ENCODE peak calls at places on chromosomes 1 and 21, in seven cellular contexts. W is mesendoderm, Z is IMR-90, B is H1, M is mesenchymal stem cell, I is H9, N is trophoblast cell. C is an unnamed sample.

GRCh38 chr1:48073773-48074172 is 76.6 kb upstream of the TRABD2B start:
- DNase-seq in W (peak), Z (no peak), B (no peak), M (no peak), I (no peak), N (no peak), C (no peak)

GRCh38 chr1:222416001-222416791 is 131.7 kb downstream of the HHIPL2 start:
- DNase-seq in W (no peak), Z (peak), B (no peak), M (peak), I (no peak), N (no peak), C (no peak)

GRCh38 chr21:37837381-37837780 is 78.9 kb downstream of the KCNJ6 start:
- DNase-seq in W (no peak), Z (no peak), B (no peak), M (no peak), I (no peak), N (no peak), C (no peak)

GRCh38 chr1:205012416-205013140 is 30.4 kb upstream of the CNTN2 start:
- DNase-seq in W (peak), Z (no peak), B (no peak), M (no peak), I (no peak), N (no peak), C (no peak)

GRCh38 chr1:15195420-15196052 is 42.0 kb downstream of the TMEM51 start:
- DNase-seq in W (no peak), Z (no peak), B (no peak), M (no peak), I (no peak), N (peak), C (no peak)

GRCh38 chr21:41418393-41418792 is 7.6 kb upstream of the MX1 start:
- DNase-seq in W (no peak), Z (no peak), B (no peak), M (no peak), I (no peak), N (no peak), C (no peak)

GRCh38 chr1:112744019-112744578 is 29.0 kb upstream of the PPM1J start:
- DNase-seq in W (peak), Z (peak), B (no peak), M (peak), I (peak), N (peak), C (peak)

GRCh38 chr1:24151175-24151533 is 8.2 kb upstream of the IL22RA1 start:
- DNase-seq in W (peak), Z (no peak), B (peak), M (no peak), I (peak), N (no peak), C (peak)

GRCh38 chr1:1093610-1093943 is 19.5 kb upstream of the RNF223 start:
- DNase-seq in W (no peak), Z (no peak), B (no peak), M (no peak), I (no peak), N (no peak), C (no peak)

GRCh38 chr1:151292207-151293030 is 10.3 kb downstream of the ZNF687 start:
- DNase-seq in W (peak), Z (no peak), B (no peak), M (no peak), I (no peak), N (no peak), C (no peak)

GRCh38 chr1:21021311-21021710 is 155.4 kb downstream of the EIF4G3 start:
- DNase-seq in W (no peak), Z (no peak), B (no peak), M (no peak), I (no peak), N (peak), C (no peak)

GRCh38 chr1:21022279-21023040 is 154.2 kb downstream of the EIF4G3 start:
- DNase-seq in W (peak), Z (peak), B (no peak), M (peak), I (no peak), N (peak), C (no peak)

GRCh38 chr1:21024918-21025317 is 151.8 kb downstream of the EIF4G3 start:
- DNase-seq in W (no peak), Z (no peak), B (no peak), M (peak), I (no peak), N (peak), C (no peak)

GRCh38 chr1:21018673-21019072 is 158.0 kb downstream of the EIF4G3 start:
- DNase-seq in W (peak), Z (no peak), B (no peak), M (no peak), I (no peak), N (no peak), C (no peak)

DNA sequence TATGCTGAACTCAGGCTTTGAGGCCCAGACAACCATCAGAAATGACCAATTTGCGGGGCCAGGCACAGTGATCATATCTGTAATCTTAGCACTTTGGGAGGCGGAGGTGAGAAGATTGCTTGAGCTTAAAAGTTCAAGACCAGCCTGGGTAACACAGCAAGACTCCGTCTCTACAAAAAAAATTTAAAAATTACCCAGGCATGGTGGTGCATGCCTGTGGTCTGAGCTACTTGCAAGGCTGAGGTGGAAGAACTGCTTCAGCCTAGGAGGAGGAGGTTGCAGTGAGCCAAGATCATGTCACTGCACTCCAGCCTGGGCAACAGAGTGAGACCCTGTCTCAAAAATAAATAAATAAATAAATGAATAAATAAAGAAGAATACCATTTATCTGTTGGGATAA is 156.5 kb downstream of the EIF4G3 start:
- DNase-seq in W (peak), Z (peak), B (no peak), M (peak), I (no peak), N (peak), C (no peak)
- H3K23ac ChIP-seq in W (no peak), Z (peak), B (no peak), M (no peak), I (no peak), N (no peak), C (no peak)

GRCh38 chr1:228869312-228869824 is 134.1 kb downstream of the RHOU start:
- DNase-seq in W (no peak), Z (no peak), B (no peak), M (no peak), I (no peak), N (no peak), C (no peak)
- H3K23ac ChIP-seq in W (no peak), Z (no peak), B (no peak), M (no peak), I (no peak), N (no peak), C (no peak)

GRCh38 chr1:172607145-172607544 is 51.8 kb upstream of the FASLG start:
- DNase-seq in W (no peak), Z (no peak), B (no peak), M (no peak), I (no peak), N (peak), C (no peak)
- H3K23ac ChIP-seq in W (no peak), Z (no peak), B (no peak), M (no peak), I (no peak), N (no peak), C (no peak)

GRCh38 chr1:100979652-100980051 is 45.9 kb downstream of the DPH5 start:
- DNase-seq in W (no peak), Z (no peak), B (no peak), M (no peak), I (no peak), N (no peak), C (no peak)
- H3K23ac ChIP-seq in W (no peak), Z (no peak), B (no peak), M (no peak), I (no peak), N (no peak), C (no peak)

DNA sequence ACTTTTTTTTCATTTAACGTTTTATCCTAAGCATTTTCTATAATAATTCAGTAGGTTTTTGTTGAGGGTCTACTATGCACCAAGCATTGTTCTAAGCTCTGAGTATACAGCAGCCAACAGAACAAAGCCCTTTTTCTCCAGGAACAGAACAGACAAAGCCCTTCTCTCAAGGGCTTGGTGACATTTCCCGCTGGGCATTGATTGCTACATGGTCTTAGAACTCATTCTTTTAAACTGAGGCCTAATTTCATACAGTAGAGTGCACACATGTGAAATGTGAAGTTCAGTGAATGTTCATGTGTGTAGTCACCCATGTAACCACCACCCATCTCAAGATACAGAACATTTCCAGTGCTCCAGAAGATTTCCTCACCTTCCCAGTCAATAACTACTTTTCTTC is 15.2 kb upstream of the PDIK1L start:
- DNase-seq in W (no peak), Z (no peak), B (no peak), M (no peak), I (no peak), N (no peak), C (no peak)
- H3K23ac ChIP-seq in W (no peak), Z (no peak), B (no peak), M (no peak), I (no peak), N (no peak), C (no peak)

GRCh38 chr1:7225711-7226505 is 440.7 kb downstream of the CAMTA1 start:
- DNase-seq in W (no peak), Z (no peak), B (no peak), M (no peak), I (no peak), N (no peak), C (no peak)
- H3K23ac ChIP-seq in W (no peak), Z (no peak), B (no peak), M (no peak), I (no peak), N (no peak), C (no peak)

DNA sequence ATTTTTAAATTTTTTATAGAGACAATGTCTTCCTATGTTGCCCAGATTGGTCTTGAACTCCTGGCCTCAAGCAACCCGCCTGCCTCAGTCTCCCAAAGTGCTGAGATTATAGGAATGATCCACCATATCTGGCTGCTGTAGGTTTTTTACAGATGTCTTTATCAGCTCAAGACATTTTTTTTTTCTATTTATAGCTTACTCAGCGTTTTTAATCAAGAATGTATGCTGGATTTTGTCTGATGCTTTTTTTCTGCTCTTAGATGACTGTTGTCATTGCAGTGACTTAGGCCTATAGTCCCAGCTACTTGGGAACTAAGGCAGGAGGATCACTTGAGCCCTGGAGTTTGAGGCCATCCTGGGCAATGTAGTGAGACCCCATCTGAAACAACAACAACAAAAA is 72.5 kb downstream of the POFUT2 start:
- DNase-seq in W (no peak), Z (no peak), B (no peak), M (no peak), I (no peak), N (no peak), C (no peak)
- H3K23ac ChIP-seq in W (no peak), Z (no peak), B (no peak), M (no peak), I (no peak), N (no peak), C (no peak)

GRCh38 chr1:116558140-116558549 is 12.7 kb downstream of the CD58 start:
- DNase-seq in W (no peak), Z (no peak), B (no peak), M (no peak), I (no peak), N (peak), C (no peak)
- H3K23ac ChIP-seq in W (no peak), Z (no peak), B (no peak), M (no peak), I (no peak), N (no peak), C (no peak)

DNA sequence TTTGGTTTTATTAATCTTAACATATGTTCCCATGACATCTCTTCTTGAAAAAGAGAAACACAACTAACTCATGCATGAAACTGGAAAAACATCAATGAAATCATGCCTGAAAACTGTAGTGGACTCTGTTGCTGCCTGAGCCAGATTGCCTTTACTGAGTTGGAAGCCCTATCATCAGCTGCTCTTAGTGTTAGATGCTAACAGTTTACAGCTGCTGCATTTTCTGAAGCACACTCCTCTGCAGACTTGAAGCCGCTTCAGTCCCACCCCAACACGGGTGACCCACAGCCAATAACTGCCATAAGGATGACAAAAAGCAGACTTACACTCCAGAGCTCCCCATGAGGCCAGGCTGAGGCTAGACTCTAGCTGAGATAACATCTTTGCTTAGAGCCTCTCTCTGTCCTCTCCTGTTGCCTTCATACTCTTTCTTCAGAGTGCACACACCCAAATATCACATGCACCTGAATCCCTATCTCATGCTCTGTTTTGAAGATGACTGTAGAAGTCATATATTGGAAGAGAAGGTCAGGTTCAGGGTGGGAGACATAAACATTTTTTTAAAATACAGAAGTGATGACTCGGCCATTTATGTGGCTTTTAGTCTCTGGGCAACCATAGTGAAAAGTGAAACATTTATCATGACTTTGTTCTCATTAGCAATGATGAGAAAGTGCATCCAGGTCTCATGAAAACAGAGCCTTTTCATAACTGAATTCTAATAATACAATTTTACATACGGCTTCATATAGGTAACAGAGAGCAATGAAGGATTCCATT is 160.9 kb downstream of the KCNK2 start:
- DNase-seq in W (peak), Z (peak), B (no peak), M (peak), I (no peak), N (no peak), C (no peak)
- H3K23ac ChIP-seq in W (no peak), Z (no peak), B (no peak), M (no peak), I (no peak), N (no peak), C (no peak)

C was measured in neuronal stem cell.